ENCODE peak calls at places on chromosomes 13 and 19, in eight cellular contexts. Q, J, R, P, S, I, E and K are unnamed samples.

GRCh38 chr13:51786425-51787010 is 17.4 kb downstream of the DHRS12 start:
- DNase-seq in J (peak; percentile 5), Q (no peak), I (no peak), P (no peak), S (no peak), R (no peak), E (no peak), K (no peak)

GRCh38 chr19:4472174-4472974 is at the start of gene HDGFL2:
- DNase-seq in I (no peak), E (no peak), J (no peak), R (no peak), P (no peak), Q (no peak), S (no peak), K (no peak)

GRCh38 chr13:79867248-79867647 is 386.3 kb downstream of the NDFIP2 start:
- DNase-seq in S (no peak), I (no peak), R (no peak), P (peak; percentile 95), Q (no peak), J (peak; percentile 39), E (no peak), K (no peak)

GRCh38 chr13:23514076-23514475 is 56.1 kb upstream of the TNFRSF19 start:
- DNase-seq in Q (no peak), P (no peak), J (no peak), R (no peak), S (no peak), E (no peak), I (no peak), K (no peak)

GRCh38 chr19:34475026-34475974 is 6.3 kb upstream of the WTIP start:
- DNase-seq in S (no peak), I (peak; percentile 70), P (no peak), R (no peak), J (peak; percentile 83), E (no peak), Q (no peak), K (peak; percentile 41)

GRCh38 chr19:56405062-56405461 is 930 bp downstream of the ZNF583 start:
- DNase-seq in I (no peak), S (no peak), E (no peak), R (no peak), P (no peak), J (peak; percentile 11), Q (no peak), K (no peak)

GRCh38 chr19:1216756-1217155 is 11.2 kb downstream of the STK11 start:
- DNase-seq in E (no peak), J (no peak), I (no peak), P (no peak), S (no peak), R (no peak), Q (no peak), K (no peak)

GRCh38 chr19:4977299-4978174 is 8.6 kb downstream of the KDM4B start:
- DNase-seq in S (no peak), E (no peak), P (no peak), J (peak; percentile 97), I (no peak), Q (no peak), R (peak; percentile 17), K (no peak)

GRCh38 chr13:104586010-104586746 is 1520.0 kb upstream of the SLC10A2 start:
- DNase-seq in R (no peak), S (no peak), J (peak; percentile 85), P (no peak), I (no peak), E (no peak), Q (no peak), K (no peak)

GRCh38 chr13:110653271-110653670 is 37.9 kb downstream of the NAXD start:
- DNase-seq in E (no peak), S (no peak), R (no peak), I (no peak), J (no peak), Q (no peak), P (no peak), K (no peak)

GRCh38 chr13:46136688-46137087 is 31.9 kb upstream of the CPB2 start:
- DNase-seq in I (no peak), R (no peak), P (no peak), J (no peak), E (no peak), S (no peak), Q (no peak), K (no peak)

GRCh38 chr19:56217039-56217949 is 15.2 kb downstream of the ZSCAN5C start:
- DNase-seq in I (peak; percentile 13), P (no peak), J (peak; percentile 39), S (no peak), E (no peak), Q (no peak), R (no peak), K (peak; percentile 79)

GRCh38 chr13:27043013-27043412 is 128.6 kb downstream of the USP12 start:
- DNase-seq in P (peak; percentile 70), J (peak; percentile 97), E (no peak), I (peak; percentile 94), Q (no peak), R (no peak), S (no peak), K (peak; percentile 98)

GRCh38 chr19:36686365-36687213 is 823 bp upstream of the ZNF567 start:
- DNase-seq in I (peak; percentile 11), Q (no peak), E (no peak), P (no peak), R (peak; percentile 54), S (no peak), J (no peak), K (peak; percentile 56)

GRCh38 chr13:51003642-51004041 is 94.1 kb downstream of the RNASEH2B start:
- DNase-seq in Q (no peak), J (no peak), S (no peak), R (no peak), P (no peak), E (no peak), I (no peak), K (no peak)

GRCh38 chr19:20776083-20777076 is at the start of gene ZNF66:
- DNase-seq in Q (peak; percentile 80), P (peak; percentile 91), S (peak; percentile 95), R (peak; percentile 94), E (peak; percentile 94), I (peak; percentile 92), J (peak; percentile 94), K (peak; percentile 98)

GRCh38 chr19:41175825-41176734 is 16.9 kb upstream of the CYP2S1 start:
- DNase-seq in J (peak; percentile 83), Q (no peak), E (peak; percentile 36), S (no peak), P (no peak), R (no peak), I (peak; percentile 20), K (peak; percentile 42)